ENCODE peak calls at places on chromosomes 4 and X, in eight cellular contexts. One of them, this sample, is unnamed.

GRCh38 chr4:46506876-46507275 is 116.9 kb upstream of the GABRA2 start:
- DNase-seq in astrocyte: peak
- DNase-seq in NCI-H1694: no peak
- DNase-seq in HEK293T: no peak
- DNase-seq in T-cell: no peak
- DNase-seq in Kasumi-1: no peak
- DNase-seq in D341Med: no peak
- DNase-seq in GM20000: no peak
- DNase-seq in this sample: no peak

GRCh38 chrX:41718481-41719245 is 5.3 kb upstream of the GPR82 start:
- DNase-seq in astrocyte: peak
- DNase-seq in NCI-H1694: no peak
- DNase-seq in HEK293T: no peak
- DNase-seq in T-cell: no peak
- DNase-seq in Kasumi-1: no peak
- DNase-seq in D341Med: no peak
- DNase-seq in GM20000: no peak
- DNase-seq in this sample: peak

GRCh38 chr4:108536577-108536976 is 83.8 kb upstream of the RPL34 start:
- DNase-seq in astrocyte: no peak
- DNase-seq in NCI-H1694: no peak
- DNase-seq in HEK293T: no peak
- DNase-seq in T-cell: no peak
- DNase-seq in Kasumi-1: no peak
- DNase-seq in D341Med: no peak
- DNase-seq in GM20000: no peak
- DNase-seq in this sample: no peak

GRCh38 chrX:103211012-103211715 is 3.7 kb upstream of the BEX4 start:
- DNase-seq in astrocyte: peak
- DNase-seq in NCI-H1694: peak
- DNase-seq in HEK293T: peak
- DNase-seq in T-cell: no peak
- DNase-seq in Kasumi-1: peak
- DNase-seq in D341Med: peak
- DNase-seq in GM20000: peak
- DNase-seq in this sample: peak

GRCh38 chr4:60033826-60034225 is 1166.3 kb upstream of the ADGRL3 start:
- DNase-seq in astrocyte: no peak
- DNase-seq in NCI-H1694: no peak
- DNase-seq in HEK293T: no peak
- DNase-seq in T-cell: no peak
- DNase-seq in Kasumi-1: no peak
- DNase-seq in D341Med: no peak
- DNase-seq in GM20000: no peak
- DNase-seq in this sample: no peak

GRCh38 chrX:134807039-134807729 is 148.9 kb upstream of the PLAC1 start:
- DNase-seq in astrocyte: peak
- DNase-seq in NCI-H1694: peak
- DNase-seq in HEK293T: peak
- DNase-seq in T-cell: peak
- DNase-seq in Kasumi-1: peak
- DNase-seq in D341Med: peak
- DNase-seq in GM20000: peak
- DNase-seq in this sample: peak

GRCh38 chr4:123869517-123870282 is 473.1 kb downstream of the SPRY1 start:
- DNase-seq in astrocyte: peak
- DNase-seq in NCI-H1694: no peak
- DNase-seq in HEK293T: no peak
- DNase-seq in T-cell: no peak
- DNase-seq in Kasumi-1: no peak
- DNase-seq in D341Med: no peak
- DNase-seq in GM20000: no peak
- DNase-seq in this sample: no peak

GRCh38 chr4:16617416-16617815 is 281.0 kb downstream of the LDB2 start:
- DNase-seq in astrocyte: peak
- DNase-seq in NCI-H1694: no peak
- DNase-seq in HEK293T: no peak
- DNase-seq in T-cell: no peak
- DNase-seq in Kasumi-1: no peak
- DNase-seq in D341Med: no peak
- DNase-seq in GM20000: no peak
- DNase-seq in this sample: peak

GRCh38 chrX:136546369-136546768 is 14.4 kb downstream of the VGLL1 start:
- DNase-seq in astrocyte: no peak
- DNase-seq in NCI-H1694: no peak
- DNase-seq in HEK293T: no peak
- DNase-seq in T-cell: no peak
- DNase-seq in Kasumi-1: no peak
- DNase-seq in D341Med: no peak
- DNase-seq in GM20000: no peak
- DNase-seq in this sample: no peak

GRCh38 chrX:10756365-10756915 is 136.1 kb upstream of the MID1 start:
- DNase-seq in astrocyte: peak
- DNase-seq in NCI-H1694: no peak
- DNase-seq in HEK293T: peak
- DNase-seq in T-cell: no peak
- DNase-seq in Kasumi-1: no peak
- DNase-seq in D341Med: no peak
- DNase-seq in GM20000: no peak
- DNase-seq in this sample: peak

GRCh38 chr4:84632092-84632491 is 49.2 kb downstream of the CDS1 start:
- DNase-seq in astrocyte: peak
- DNase-seq in NCI-H1694: no peak
- DNase-seq in HEK293T: no peak
- DNase-seq in T-cell: no peak
- DNase-seq in Kasumi-1: no peak
- DNase-seq in D341Med: no peak
- DNase-seq in GM20000: no peak
- DNase-seq in this sample: peak

GRCh38 chrX:40406330-40406859 is 174.4 kb upstream of the ATP6AP2 start:
- DNase-seq in astrocyte: no peak
- DNase-seq in NCI-H1694: no peak
- DNase-seq in HEK293T: no peak
- DNase-seq in T-cell: no peak
- DNase-seq in Kasumi-1: peak
- DNase-seq in D341Med: no peak
- DNase-seq in GM20000: no peak
- DNase-seq in this sample: no peak

GRCh38 chrX:42450228-42450627 is 327.7 kb downstream of the PPP1R2C start:
- DNase-seq in astrocyte: no peak
- DNase-seq in NCI-H1694: no peak
- DNase-seq in HEK293T: no peak
- DNase-seq in T-cell: no peak
- DNase-seq in Kasumi-1: no peak
- DNase-seq in D341Med: no peak
- DNase-seq in GM20000: no peak
- DNase-seq in this sample: no peak

GRCh38 chr4:150818661-150819060 is 196.4 kb downstream of the LRBA start:
- DNase-seq in astrocyte: peak
- DNase-seq in NCI-H1694: no peak
- DNase-seq in HEK293T: no peak
- DNase-seq in T-cell: no peak
- DNase-seq in Kasumi-1: no peak
- DNase-seq in D341Med: no peak
- DNase-seq in GM20000: no peak
- DNase-seq in this sample: peak

GRCh38 chr4:137531951-137532868 is at the start of gene PCDH18:
- DNase-seq in astrocyte: peak
- DNase-seq in NCI-H1694: no peak
- DNase-seq in HEK293T: peak
- DNase-seq in T-cell: no peak
- DNase-seq in Kasumi-1: no peak
- DNase-seq in D341Med: no peak
- DNase-seq in GM20000: peak
- DNase-seq in this sample: peak

This sample was measured in fibroblast of lung.